ENCODE peak calls at places on chromosomes 1 and 21, in six cellular contexts. One of them, this sample, is unnamed. For H3K36me3, the result is how much of the 10 kb centered on the place peaks cover.

GRCh38 chr1:3668148-3668547 is 15.8 kb downstream of the TP73 start:
- DNase-seq in heart left ventricle: peak
- DNase-seq in HCT116: no peak
- DNase-seq in adrenal gland: no peak
- DNase-seq in testis: no peak
- DNase-seq in upper lobe of left lung: no peak
- DNase-seq in this sample: no peak

GRCh38 chr1:167510244-167510643 is 8.1 kb downstream of the CD247 start:
- DNase-seq in adrenal gland: no peak
- DNase-seq in heart left ventricle: no peak
- DNase-seq in testis: no peak
- DNase-seq in HCT116: no peak
- DNase-seq in upper lobe of left lung: no peak
- DNase-seq in this sample: no peak

GRCh38 chr1:101769520-101769919 is 227.2 kb downstream of the OLFM3 start:
- DNase-seq in heart left ventricle: no peak
- DNase-seq in testis: no peak
- DNase-seq in upper lobe of left lung: no peak
- DNase-seq in HCT116: no peak
- DNase-seq in adrenal gland: no peak
- DNase-seq in this sample: peak

GRCh38 chr1:209585672-209586071 is 2.2 kb downstream of the CAMK1G start:
- DNase-seq in heart left ventricle: peak
- DNase-seq in HCT116: no peak
- DNase-seq in upper lobe of left lung: peak
- DNase-seq in adrenal gland: peak
- DNase-seq in testis: peak
- DNase-seq in this sample: peak

GRCh38 chr1:241356519-241357365 is at the start of gene RGS7:
- DNase-seq in HCT116: no peak
- DNase-seq in testis: peak
- DNase-seq in upper lobe of left lung: peak
- DNase-seq in adrenal gland: peak
- DNase-seq in heart left ventricle: peak
- DNase-seq in this sample: peak

GRCh38 chr1:154288694-154289093 is 16.3 kb downstream of the HAX1 start:
- DNase-seq in testis: no peak
- DNase-seq in HCT116: no peak
- DNase-seq in adrenal gland: no peak
- DNase-seq in upper lobe of left lung: no peak
- DNase-seq in heart left ventricle: no peak
- DNase-seq in this sample: no peak

GRCh38 chr1:162297208-162297607 is 79.4 kb downstream of the SPATA46 start:
- DNase-seq in testis: no peak
- DNase-seq in heart left ventricle: no peak
- DNase-seq in HCT116: no peak
- DNase-seq in upper lobe of left lung: no peak
- DNase-seq in adrenal gland: no peak
- DNase-seq in this sample: no peak

GRCh38 chr1:220012259-220012658 is 34.0 kb downstream of the EPRS1 start:
- DNase-seq in testis: no peak
- DNase-seq in heart left ventricle: no peak
- DNase-seq in adrenal gland: no peak
- DNase-seq in upper lobe of left lung: no peak
- DNase-seq in HCT116: no peak
- DNase-seq in this sample: no peak

GRCh38 chr1:27554777-27555699 is 48.9 kb downstream of the AHDC1 start:
- DNase-seq in adrenal gland: no peak
- DNase-seq in testis: peak
- DNase-seq in heart left ventricle: peak
- DNase-seq in HCT116: no peak
- DNase-seq in upper lobe of left lung: no peak
- DNase-seq in this sample: no peak

GRCh38 chr21:39673736-39674135 is 61.0 kb downstream of the B3GALT5 start:
- DNase-seq in upper lobe of left lung: no peak
- DNase-seq in HCT116: no peak
- DNase-seq in testis: no peak
- DNase-seq in adrenal gland: no peak
- DNase-seq in heart left ventricle: no peak
- DNase-seq in this sample: no peak

GRCh38 chr1:12053752-12054548 is 9.2 kb upstream of the TNFRSF8 start:
- DNase-seq in adrenal gland: no peak
- DNase-seq in testis: no peak
- DNase-seq in upper lobe of left lung: no peak
- DNase-seq in HCT116: no peak
- DNase-seq in heart left ventricle: no peak
- DNase-seq in this sample: no peak

GRCh38 chr1:12528021-12528852 is 89.8 kb downstream of the DHRS3 start:
- DNase-seq in HCT116: no peak
- DNase-seq in adrenal gland: peak
- DNase-seq in upper lobe of left lung: peak
- DNase-seq in testis: peak
- DNase-seq in heart left ventricle: no peak
- DNase-seq in this sample: peak

GRCh38 chr1:235106457-235106856 is 22.2 kb downstream of the TOMM20 start:
- DNase-seq in adrenal gland: no peak
- DNase-seq in upper lobe of left lung: no peak
- DNase-seq in HCT116: no peak
- DNase-seq in heart left ventricle: no peak
- DNase-seq in testis: no peak
- DNase-seq in this sample: no peak

GRCh38 chr21:38311091-38311490 is 54.3 kb downstream of the KCNJ15 start:
- DNase-seq in adrenal gland: no peak
- DNase-seq in testis: no peak
- DNase-seq in HCT116: no peak
- DNase-seq in upper lobe of left lung: no peak
- DNase-seq in heart left ventricle: no peak
- DNase-seq in this sample: peak

GRCh38 chr1:175881571-175881970 is 138.2 kb upstream of the TNR start:
- DNase-seq in HCT116: no peak
- DNase-seq in upper lobe of left lung: no peak
- DNase-seq in testis: no peak
- DNase-seq in heart left ventricle: no peak
- DNase-seq in adrenal gland: no peak
- DNase-seq in this sample: no peak

GRCh38 chr1:197837911-197838310 is 62.6 kb upstream of the DENND1B start:
- DNase-seq in HCT116: no peak
- DNase-seq in upper lobe of left lung: no peak
- DNase-seq in heart left ventricle: no peak
- DNase-seq in adrenal gland: no peak
- DNase-seq in testis: no peak
- DNase-seq in this sample: no peak

GRCh38 chr1:46646844-46647243 is 21.3 kb downstream of the ATPAF1 start:
- DNase-seq in heart left ventricle: no peak
- DNase-seq in adrenal gland: no peak
- DNase-seq in testis: no peak
- DNase-seq in HCT116: no peak
- DNase-seq in upper lobe of left lung: no peak
- DNase-seq in this sample: no peak

GRCh38 chr1:214658785-214659184 is 55.8 kb downstream of the CENPF start:
- DNase-seq in testis: peak
- DNase-seq in HCT116: no peak
- DNase-seq in adrenal gland: peak
- DNase-seq in heart left ventricle: no peak
- DNase-seq in upper lobe of left lung: no peak
- DNase-seq in this sample: peak

GRCh38 chr1:230308039-230308438 is 118.1 kb downstream of the PGBD5 start:
- DNase-seq in adrenal gland: peak
- DNase-seq in heart left ventricle: peak
- DNase-seq in HCT116: peak
- DNase-seq in upper lobe of left lung: peak
- DNase-seq in testis: peak
- DNase-seq in this sample: peak

GRCh38 chr21:42319368-42319767 is 4.2 kb upstream of the TFF3 start:
- DNase-seq in heart left ventricle: no peak
- DNase-seq in upper lobe of left lung: peak
- DNase-seq in testis: no peak
- DNase-seq in HCT116: no peak
- DNase-seq in adrenal gland: no peak
- DNase-seq in this sample: no peak

GRCh38 chr1:36222481-36223372 is 1.5 kb upstream of the THRAP3 start:
- DNase-seq in testis: no peak
- DNase-seq in heart left ventricle: no peak
- DNase-seq in adrenal gland: no peak
- DNase-seq in HCT116: no peak
- DNase-seq in upper lobe of left lung: no peak
- DNase-seq in this sample: no peak

DNA sequence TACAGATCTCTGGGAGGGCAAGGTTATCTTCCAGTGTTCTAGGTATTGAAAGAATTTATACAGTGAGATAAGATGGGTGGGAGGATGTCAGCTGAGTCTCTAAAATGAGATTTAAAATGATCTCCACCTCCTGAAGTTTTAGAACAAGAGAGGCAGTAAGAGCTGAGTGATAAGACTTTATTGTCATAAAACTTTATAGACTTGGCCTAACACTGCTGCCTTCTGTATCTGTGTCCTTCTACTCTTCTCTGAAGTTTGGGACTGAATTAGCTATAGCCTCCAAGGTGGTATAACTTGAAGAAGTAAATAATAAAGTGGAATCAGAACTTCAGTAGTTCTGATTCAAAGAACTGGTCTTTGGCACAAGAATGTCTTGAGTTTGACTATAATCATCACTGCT is 48.3 kb downstream of the SUCO start:
- DNase-seq in testis: no peak
- DNase-seq in HCT116: no peak
- DNase-seq in adrenal gland: no peak
- DNase-seq in heart left ventricle: no peak
- DNase-seq in upper lobe of left lung: no peak
- DNase-seq in this sample: no peak
- H3K4me3 ChIP-seq in testis: no peak
- H3K4me3 ChIP-seq in HCT116: no peak
- H3K4me3 ChIP-seq in adrenal gland: no peak
- H3K4me3 ChIP-seq in heart left ventricle: no peak
- H3K4me3 ChIP-seq in upper lobe of left lung: no peak
- H3K4me3 ChIP-seq in this sample: no peak

GRCh38 chr1:117899801-117900200 is 29.6 kb downstream of the GDAP2 start:
- DNase-seq in testis: no peak
- DNase-seq in upper lobe of left lung: no peak
- DNase-seq in adrenal gland: no peak
- DNase-seq in heart left ventricle: no peak
- DNase-seq in HCT116: no peak
- DNase-seq in this sample: no peak

GRCh38 chr1:117902944-117903343 is 26.5 kb downstream of the GDAP2 start:
- DNase-seq in upper lobe of left lung: no peak
- DNase-seq in adrenal gland: no peak
- DNase-seq in testis: no peak
- DNase-seq in HCT116: no peak
- DNase-seq in heart left ventricle: no peak
- DNase-seq in this sample: no peak

GRCh38 chr1:117904485-117904884 is 24.9 kb downstream of the GDAP2 start:
- DNase-seq in testis: no peak
- DNase-seq in upper lobe of left lung: no peak
- DNase-seq in HCT116: no peak
- DNase-seq in heart left ventricle: no peak
- DNase-seq in adrenal gland: no peak
- DNase-seq in this sample: no peak

GRCh38 chr1:117905019-117905418 is 24.4 kb downstream of the GDAP2 start:
- DNase-seq in adrenal gland: no peak
- DNase-seq in heart left ventricle: no peak
- DNase-seq in testis: no peak
- DNase-seq in HCT116: no peak
- DNase-seq in upper lobe of left lung: no peak
- DNase-seq in this sample: no peak
- H3K36me3 ChIP-seq in adrenal gland: under half
- H3K36me3 ChIP-seq in heart left ventricle: half or more
- H3K36me3 ChIP-seq in testis: under half
- H3K36me3 ChIP-seq in HCT116: under half
- H3K36me3 ChIP-seq in upper lobe of left lung: half or more
- H3K36me3 ChIP-seq in this sample: under half

GRCh38 chr21:45994086-45994661 is 12.6 kb downstream of the COL6A1 start:
- DNase-seq in HCT116: no peak
- DNase-seq in testis: peak
- DNase-seq in adrenal gland: peak
- DNase-seq in heart left ventricle: peak
- DNase-seq in upper lobe of left lung: peak
- DNase-seq in this sample: peak

GRCh38 chr21:45996311-45997204 is 15.0 kb downstream of the COL6A1 start:
- DNase-seq in testis: peak
- DNase-seq in HCT116: no peak
- DNase-seq in upper lobe of left lung: no peak
- DNase-seq in heart left ventricle: peak
- DNase-seq in adrenal gland: no peak
- DNase-seq in this sample: no peak

GRCh38 chr21:45995686-45996179 is 14.2 kb downstream of the COL6A1 start:
- DNase-seq in adrenal gland: peak
- DNase-seq in testis: no peak
- DNase-seq in HCT116: peak
- DNase-seq in upper lobe of left lung: no peak
- DNase-seq in heart left ventricle: peak
- DNase-seq in this sample: no peak

GRCh38 chr21:45993210-45994085 is 11.9 kb downstream of the COL6A1 start:
- DNase-seq in heart left ventricle: peak
- DNase-seq in upper lobe of left lung: peak
- DNase-seq in adrenal gland: peak
- DNase-seq in HCT116: no peak
- DNase-seq in testis: peak
- DNase-seq in this sample: peak

DNA sequence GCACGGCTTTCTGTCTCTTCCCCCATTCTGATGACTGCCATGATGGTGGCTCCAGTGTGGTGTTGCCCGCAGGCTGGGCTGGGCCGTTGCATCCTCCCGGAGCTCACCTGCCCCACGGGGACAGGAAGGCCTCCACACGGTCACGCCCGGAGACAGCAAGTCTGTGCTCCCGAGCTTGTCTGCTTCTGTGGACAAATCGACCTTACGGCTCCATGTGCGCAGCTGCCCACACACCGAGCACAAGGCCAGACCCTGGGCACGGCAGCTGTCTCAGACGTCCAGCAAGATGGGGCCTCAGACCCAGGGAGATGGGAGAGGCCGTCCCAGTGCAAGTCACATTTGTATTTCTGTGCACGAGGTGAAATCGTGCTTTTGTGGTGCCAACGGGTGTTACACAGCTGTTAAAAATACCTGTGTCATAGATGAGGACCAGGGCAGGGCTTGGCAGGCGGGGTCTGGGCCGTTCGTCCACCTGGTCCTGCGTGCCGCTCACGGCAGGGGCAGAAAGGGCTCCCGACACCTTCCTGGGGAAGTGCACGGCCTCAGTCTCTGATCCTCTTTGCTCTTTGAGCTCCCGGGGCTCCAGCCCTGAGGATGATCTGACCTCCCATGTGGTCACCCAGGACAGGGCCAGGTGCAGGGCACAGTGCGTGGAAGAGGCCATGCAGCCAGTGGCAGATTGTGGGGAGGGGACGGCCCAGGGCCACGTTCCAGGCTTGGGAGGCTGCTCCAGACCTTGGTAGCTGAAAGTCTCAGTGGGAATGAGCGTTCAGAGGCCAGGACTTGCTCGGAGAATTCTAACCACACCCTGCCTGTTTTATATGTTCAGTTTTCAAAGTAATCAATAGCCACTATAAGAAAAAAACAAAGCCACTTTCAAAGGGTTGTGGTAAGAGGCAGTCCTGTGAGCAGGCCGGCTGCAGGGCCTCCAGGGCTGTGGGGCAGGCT is 13.4 kb downstream of the COL6A1 start:
- DNase-seq in testis: peak
- DNase-seq in adrenal gland: peak
- DNase-seq in heart left ventricle: peak
- DNase-seq in upper lobe of left lung: no peak
- DNase-seq in HCT116: no peak
- DNase-seq in this sample: no peak
- TF ChIP-seq POLR2A in testis: no peak
- TF ChIP-seq POLR2A in adrenal gland: no peak
- TF ChIP-seq POLR2A in heart left ventricle: no peak
- TF ChIP-seq POLR2A in upper lobe of left lung: no peak
- TF ChIP-seq POLR2A in HCT116: no peak
- TF ChIP-seq POLR2A in this sample: no peak

GRCh38 chr1:159849972-159850371 is 12.5 kb downstream of the VSIG8 start:
- DNase-seq in heart left ventricle: no peak
- DNase-seq in testis: no peak
- DNase-seq in HCT116: no peak
- DNase-seq in adrenal gland: no peak
- DNase-seq in upper lobe of left lung: no peak
- DNase-seq in this sample: no peak
- H3K4me3 ChIP-seq in heart left ventricle: no peak
- H3K4me3 ChIP-seq in testis: no peak
- H3K4me3 ChIP-seq in HCT116: no peak
- H3K4me3 ChIP-seq in adrenal gland: no peak
- H3K4me3 ChIP-seq in upper lobe of left lung: no peak
- H3K4me3 ChIP-seq in this sample: no peak